ENCODE peak calls at places on chromosomes 2 and 18, in eight cellular contexts. F, M, P, I, E, D, S and X are unnamed samples.

GRCh38 chr18:6202861-6203260 is 211.8 kb downstream of the L3MBTL4 start:
- DNase-seq in F (no peak), M (no peak), P (no peak), I (no peak), E (no peak), D (no peak), S (no peak), X (no peak)

GRCh38 chr2:240463274-240463865 is 27.9 kb downstream of the GPC1 start:
- DNase-seq in F (no peak), M (no peak), P (no peak), I (no peak), E (peak; percentile 8), D (peak; percentile 0), S (peak; percentile 13), X (no peak)

GRCh38 chr2:117917223-117917917 is 96.5 kb downstream of the CCDC93 start:
- DNase-seq in F (no peak), M (no peak), P (no peak), I (no peak), E (no peak), D (no peak), S (no peak), X (peak; percentile 10)

GRCh38 chr2:128754246-128754724 is 435.6 kb upstream of the HS6ST1 start:
- DNase-seq in F (no peak), M (peak; percentile 5), P (peak; percentile 19), I (no peak), E (no peak), D (no peak), S (no peak), X (no peak)

GRCh38 chr2:46336560-46336959 is 39.4 kb downstream of the EPAS1 start:
- DNase-seq in F (no peak), M (no peak), P (no peak), I (no peak), E (no peak), D (no peak), S (no peak), X (peak; percentile 13)

GRCh38 chr18:63460414-63460813 is 16.3 kb upstream of the SERPINB5 start:
- DNase-seq in F (no peak), M (no peak), P (no peak), I (no peak), E (no peak), D (no peak), S (no peak), X (no peak)

GRCh38 chr18:32548688-32549087 is 78.0 kb upstream of the GAREM1 start:
- DNase-seq in F (no peak), M (no peak), P (peak; percentile 100), I (no peak), E (no peak), D (no peak), S (no peak), X (peak; percentile 50)

GRCh38 chr2:54666741-54667639 is 56.5 kb upstream of the EML6 start:
- DNase-seq in F (peak; percentile 65), M (no peak), P (no peak), I (no peak), E (no peak), D (no peak), S (no peak), X (peak; percentile 80)

GRCh38 chr18:75221902-75222301 is 11.3 kb downstream of the TSHZ1 start:
- DNase-seq in F (no peak), M (no peak), P (peak; percentile 84), I (no peak), E (no peak), D (no peak), S (no peak), X (no peak)

GRCh38 chr2:240379089-240379636 is 56.3 kb upstream of the GPC1 start:
- DNase-seq in F (no peak), M (no peak), P (no peak), I (no peak), E (no peak), D (no peak), S (no peak), X (no peak)

GRCh38 chr2:53998834-53999233 is 28.0 kb upstream of the PSME4 start:
- DNase-seq in F (no peak), M (no peak), P (peak; percentile 28), I (no peak), E (no peak), D (no peak), S (no peak), X (no peak)

GRCh38 chr2:217837001-217837491 is 165.7 kb downstream of the TNS1 start:
- DNase-seq in F (peak; percentile 66), M (no peak), P (peak; percentile 16), I (no peak), E (no peak), D (peak; percentile 56), S (no peak), X (peak; percentile 58)

GRCh38 chr2:172373761-172374160 is 53.6 kb upstream of the ITGA6 start:
- DNase-seq in F (no peak), M (no peak), P (no peak), I (no peak), E (no peak), D (no peak), S (no peak), X (no peak)

GRCh38 chr18:13568443-13569392 is 157.6 kb downstream of the FAM210A start:
- DNase-seq in F (no peak), M (no peak), P (no peak), I (no peak), E (no peak), D (no peak), S (peak; percentile 60), X (no peak)

GRCh38 chr18:77052297-77052645 is 80.3 kb downstream of the MBP start:
- DNase-seq in F (no peak), M (no peak), P (no peak), I (no peak), E (no peak), D (no peak), S (no peak), X (no peak)

GRCh38 chr2:105812180-105813044 is 67.7 kb downstream of the NCK2 start:
- DNase-seq in F (no peak), M (no peak), P (peak; percentile 19), I (no peak), E (no peak), D (no peak), S (no peak), X (peak; percentile 89)

GRCh38 chr2:204665771-204666170 is 120.5 kb downstream of the PARD3B start:
- DNase-seq in F (no peak), M (no peak), P (no peak), I (no peak), E (no peak), D (no peak), S (no peak), X (no peak)